ENCODE peak calls at places on chromosomes 3 and 15, in four cellular contexts. N is HCT116, R is psoas muscle, J is A549. I is an unnamed sample.

GRCh38 chr3:187040637-187041361 is 98.5 kb downstream of the RPL39L start:
- DNase-seq in N (no peak), J (no peak), R (no peak), I (peak)

GRCh38 chr3:194556086-194557056 is 69.6 kb upstream of the ATP13A3 start:
- DNase-seq in J (no peak), N (no peak), R (no peak), I (no peak)

GRCh38 chr3:183980408-183980807 is 37.3 kb downstream of the ABCC5 start:
- DNase-seq in N (no peak), R (peak), J (no peak), I (no peak)

GRCh38 chr15:34341922-34342736 is 807 bp downstream of the NOP10 start:
- DNase-seq in R (no peak), N (no peak), J (no peak), I (peak)

GRCh38 chr15:68635142-68635541 is 56.3 kb downstream of the CORO2B start:
- DNase-seq in N (no peak), J (no peak), R (no peak), I (no peak)

GRCh38 chr3:13415236-13416001 is 4.7 kb downstream of the NUP210 start:
- DNase-seq in R (no peak), J (no peak), N (no peak), I (no peak)

GRCh38 chr15:66327736-66328135 is 28.7 kb downstream of the TIPIN start:
- DNase-seq in J (no peak), N (no peak), R (no peak), I (no peak)

GRCh38 chr3:39000008-39000450 is 51.7 kb downstream of the SCN11A start:
- DNase-seq in R (no peak), N (peak), J (peak), I (peak)

GRCh38 chr3:188241072-188241471 is 87.1 kb downstream of the LPP start:
- DNase-seq in R (peak), J (no peak), N (no peak), I (no peak)

GRCh38 chr3:40617084-40617483 is 92.3 kb downstream of the ZNF621 start:
- DNase-seq in J (no peak), R (no peak), N (no peak), I (no peak)

GRCh38 chr15:78810003-78810376 is 1.3 kb downstream of the ADAMTS7 start:
- DNase-seq in R (no peak), J (no peak), N (no peak), I (no peak)

GRCh38 chr15:52214553-52214952 is 23.4 kb upstream of the GNB5 start:
- DNase-seq in J (no peak), N (no peak), R (no peak), I (no peak)

GRCh38 chr15:48459571-48460461 is 128.6 kb downstream of the DUT start:
- DNase-seq in J (no peak), R (no peak), N (peak), I (peak)

GRCh38 chr15:31869640-31870335 is 160.5 kb upstream of the CHRNA7 start:
- DNase-seq in R (peak), J (no peak), N (no peak), I (no peak)

GRCh38 chr15:65979316-65979715 is 110.0 kb downstream of the RAB11A start:
- DNase-seq in J (no peak), R (no peak), N (no peak), I (peak)

GRCh38 chr3:64459711-64460110 is 228.1 kb downstream of the ADAMTS9 start:
- DNase-seq in R (no peak), J (no peak), N (no peak), I (no peak)

GRCh38 chr15:80456517-80457497 is 52.6 kb downstream of the ARNT2 start:
- DNase-seq in J (no peak), R (no peak), N (no peak), I (no peak)

GRCh38 chr3:17157713-17158112 is 273.0 kb downstream of the PLCL2 start:
- DNase-seq in N (no peak), R (no peak), J (no peak), I (no peak)

GRCh38 chr15:48866141-48866563 is 11.8 kb upstream of the EID1 start:
- DNase-seq in R (no peak), J (no peak), N (no peak), I (no peak)

GRCh38 chr15:93041159-93041547 is 47.9 kb downstream of the RGMA start:
- DNase-seq in R (peak), J (no peak), N (no peak), I (no peak)

GRCh38 chr3:48633743-48634142 is 1.5 kb downstream of the SLC26A6 start:
- DNase-seq in J (no peak), N (no peak), R (no peak), I (no peak)

GRCh38 chr15:81225161-81225671 is 28.5 kb downstream of the IL16 start:
- DNase-seq in J (no peak), N (no peak), R (peak), I (no peak)

GRCh38 chr3:163692484-163692883 is 1385.8 kb downstream of the SI start:
- DNase-seq in J (no peak), R (no peak), N (no peak), I (no peak)

GRCh38 chr3:156483961-156484787 is 70.7 kb downstream of the SSR3 start:
- DNase-seq in N (peak), R (no peak), J (no peak), I (peak)

GRCh38 chr3:63654246-63654645 is 1.8 kb downstream of the SNTN start:
- DNase-seq in N (no peak), J (no peak), R (no peak), I (no peak)

GRCh38 chr3:58672451-58672850 is 5.9 kb upstream of the FAM3D start:
- DNase-seq in J (no peak), R (no peak), N (no peak), I (no peak)

GRCh38 chr3:62036726-62037125 is 336.6 kb downstream of the FEZF2 start:
- DNase-seq in N (no peak), J (no peak), R (no peak), I (peak)
- H3K4me3 ChIP-seq in N (no peak), J (no peak), R (no peak), I (no peak)

GRCh38 chr15:25947336-25948080 is 84.4 kb upstream of the ATP10A start:
- DNase-seq in N (no peak), R (no peak), J (no peak), I (no peak)
- TF ChIP-seq CTCF in N (no peak), R (no peak), J (peak), I (no peak)

GRCh38 chr3:142945023-142945422 is 18.5 kb downstream of the PAQR9 start:
- DNase-seq in N (no peak), R (no peak), J (no peak), I (no peak)
- H3K4me3 ChIP-seq in N (no peak), R (no peak), J (no peak), I (no peak)

GRCh38 chr3:52108302-52109232 is 45.7 kb downstream of the POC1A start:
- DNase-seq in N (no peak), R (peak), J (no peak), I (no peak)
- TF ChIP-seq CTCF in N (no peak), R (peak), J (no peak), I (no peak)

GRCh38 chr3:174247671-174248070 is 611.5 kb upstream of the NAALADL2 start:
- DNase-seq in N (no peak), R (no peak), J (no peak), I (no peak)

GRCh38 chr3:174251696-174252095 is 607.4 kb upstream of the NAALADL2 start:
- DNase-seq in N (no peak), R (no peak), J (no peak), I (no peak)

GRCh38 chr3:174255454-174255853 is 603.7 kb upstream of the NAALADL2 start:
- DNase-seq in N (no peak), R (no peak), J (no peak), I (no peak)

GRCh38 chr3:174253940-174254339 is 605.2 kb upstream of the NAALADL2 start:
- DNase-seq in N (no peak), R (no peak), J (no peak), I (no peak)

GRCh38 chr3:174253221-174253620 is 605.9 kb upstream of the NAALADL2 start:
- DNase-seq in N (no peak), J (no peak), R (no peak), I (no peak)
- H3K4me3 ChIP-seq in N (no peak), J (no peak), R (no peak), I (no peak)

GRCh38 chr15:38490231-38490630 is 36.3 kb downstream of the FAM98B start:
- DNase-seq in R (no peak), J (no peak), N (no peak), I (no peak)

DNA sequence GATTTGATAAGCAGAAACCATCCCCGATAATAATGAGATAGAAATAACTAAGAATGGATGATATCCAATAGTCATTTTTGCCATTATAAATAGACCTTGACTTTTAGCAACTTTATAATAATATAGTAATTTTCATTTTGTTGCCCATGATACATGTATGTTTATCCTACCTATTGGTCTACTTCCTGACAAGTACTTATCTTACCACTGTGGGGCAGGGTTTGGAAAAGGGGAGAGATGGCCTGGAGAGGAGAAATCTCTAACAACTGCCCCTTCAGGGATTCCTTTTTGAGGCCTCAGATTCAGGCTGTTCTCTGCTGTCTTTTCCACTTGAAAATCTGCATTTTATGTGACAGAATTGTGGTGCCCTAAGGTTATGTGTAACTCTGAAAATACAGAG is 42.2 kb downstream of the FAM98B start:
- DNase-seq in J (no peak), N (no peak), R (no peak), I (no peak)
- TF ChIP-seq CTCF in J (no peak), N (no peak), R (no peak), I (no peak)

GRCh38 chr3:141065841-141066592 is 14.9 kb downstream of the SPSB4 start:
- DNase-seq in N (no peak), J (no peak), R (no peak), I (no peak)

GRCh38 chr3:141070229-141070628 is 19.1 kb downstream of the SPSB4 start:
- DNase-seq in N (no peak), R (no peak), J (no peak), I (no peak)

GRCh38 chr3:141065258-141065657 is 14.1 kb downstream of the SPSB4 start:
- DNase-seq in N (no peak), J (no peak), R (no peak), I (no peak)

GRCh38 chr3:141066593-141066860 is 15.4 kb downstream of the SPSB4 start:
- DNase-seq in J (no peak), N (no peak), R (no peak), I (no peak)

DNA sequence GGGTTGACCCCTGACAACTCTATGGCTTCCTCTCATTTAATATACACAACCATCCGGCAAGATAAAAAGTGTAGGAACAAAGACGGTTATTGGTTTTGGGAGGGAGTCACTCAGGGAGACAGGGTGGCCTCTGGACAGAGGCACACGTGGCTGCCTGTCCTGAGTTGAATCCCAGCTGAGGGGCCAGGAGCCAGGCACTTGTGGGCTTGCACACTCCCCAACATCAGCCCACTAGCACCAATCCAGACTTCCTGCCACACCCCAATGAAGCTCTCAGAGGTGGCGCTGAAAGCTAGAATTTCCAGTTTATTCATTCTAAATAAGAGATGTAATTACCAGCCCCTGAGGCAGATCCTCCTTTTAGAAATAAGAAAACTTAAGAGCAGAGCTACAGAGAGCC is 16.4 kb downstream of the SPSB4 start:
- DNase-seq in N (no peak), J (no peak), R (no peak), I (peak)
- H3K4me3 ChIP-seq in N (no peak), J (no peak), R (no peak), I (no peak)

GRCh38 chr15:90918034-90918788 is 14.1 kb downstream of the HDDC3 start:
- DNase-seq in R (no peak), N (no peak), J (no peak), I (no peak)

GRCh38 chr15:90915216-90915807 is 12.2 kb downstream of the MAN2A2 start:
- DNase-seq in J (no peak), N (no peak), R (no peak), I (no peak)

GRCh38 chr15:90915808-90916440 is 12.8 kb downstream of the MAN2A2 start:
- DNase-seq in N (no peak), R (peak), J (no peak), I (no peak)

GRCh38 chr15:90917569-90917968 is 14.5 kb downstream of the MAN2A2 start:
- DNase-seq in J (no peak), R (no peak), N (no peak), I (no peak)

DNA sequence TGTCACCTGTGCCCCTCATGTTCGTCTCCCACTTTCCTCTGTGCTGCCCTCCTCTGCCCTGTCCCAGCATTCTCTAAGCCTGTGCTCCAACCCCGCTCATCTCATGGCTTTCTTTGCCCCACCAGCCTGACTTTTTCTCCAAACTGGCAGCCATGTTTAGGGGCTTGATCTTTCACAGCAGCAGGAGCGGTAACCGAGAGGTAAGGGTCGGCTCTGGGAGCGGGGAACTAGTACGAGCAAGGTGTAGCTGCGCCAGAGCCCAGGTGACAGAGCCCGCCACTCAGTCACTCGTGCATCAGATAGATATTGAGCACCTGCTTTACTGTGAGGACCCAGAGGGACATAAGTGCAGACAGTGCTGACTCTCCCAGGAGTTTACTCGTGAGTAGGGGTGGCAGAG is 13.4 kb downstream of the MAN2A2 start:
- DNase-seq in J (no peak), R (no peak), N (no peak), I (no peak)
- TF ChIP-seq CTCF in J (no peak), R (no peak), N (no peak), I (no peak)

I was measured in epithelial cell of esophagus.